ENCODE peak calls at places on chromosomes 16 and 17, in four cellular contexts. One of them, this sample, is unnamed.

GRCh38 chr17:379531-380200 is 27.1 kb upstream of the RPH3AL start:
- DNase-seq in GM12878: no peak
- DNase-seq in K562: no peak
- DNase-seq in HepG2: no peak
- DNase-seq in this sample: no peak

GRCh38 chr16:89367538-89368059 is 122.8 kb downstream of the ANKRD11 start:
- DNase-seq in K562: no peak
- DNase-seq in GM12878: no peak
- DNase-seq in HepG2: no peak
- DNase-seq in this sample: no peak

GRCh38 chr17:75036643-75037268 is 10.0 kb downstream of the ATP5PD start:
- DNase-seq in K562: peak; percentile 83
- DNase-seq in HepG2: no peak
- DNase-seq in GM12878: no peak
- DNase-seq in this sample: no peak

GRCh38 chr17:73545109-73545508 is 99.1 kb downstream of the SDK2 start:
- DNase-seq in GM12878: no peak
- DNase-seq in HepG2: no peak
- DNase-seq in K562: no peak
- DNase-seq in this sample: no peak

GRCh38 chr16:2792945-2793344 is 5.3 kb upstream of the PRSS41 start:
- DNase-seq in K562: no peak
- DNase-seq in GM12878: no peak
- DNase-seq in HepG2: no peak
- DNase-seq in this sample: no peak

GRCh38 chr17:42276359-42276608 is at the start of gene STAT5B:
- DNase-seq in GM12878: no peak
- DNase-seq in HepG2: no peak
- DNase-seq in K562: peak; percentile 86
- DNase-seq in this sample: peak; percentile 96

GRCh38 chr17:78888911-78889496 is 14.0 kb downstream of the CEP295NL start:
- DNase-seq in K562: no peak
- DNase-seq in GM12878: no peak
- DNase-seq in HepG2: no peak
- DNase-seq in this sample: no peak

GRCh38 chr16:29744541-29745101 is 1.2 kb downstream of the C16orf54 start:
- DNase-seq in K562: no peak
- DNase-seq in HepG2: no peak
- DNase-seq in GM12878: no peak
- DNase-seq in this sample: no peak

GRCh38 chr16:79767597-79768280 is 167.2 kb upstream of the MAF start:
- DNase-seq in HepG2: peak; percentile 40
- DNase-seq in K562: no peak
- DNase-seq in GM12878: no peak
- DNase-seq in this sample: no peak

GRCh38 chr16:4208529-4208835 is 33.4 kb downstream of the SRL start:
- DNase-seq in GM12878: no peak
- DNase-seq in K562: no peak
- DNase-seq in HepG2: no peak
- DNase-seq in this sample: no peak

GRCh38 chr17:80151333-80151732 is 4.4 kb upstream of the EIF4A3 start:
- DNase-seq in HepG2: no peak
- DNase-seq in K562: no peak
- DNase-seq in GM12878: no peak
- DNase-seq in this sample: no peak

GRCh38 chr16:54817432-54817831 is 113.2 kb upstream of the IRX5 start:
- DNase-seq in GM12878: no peak
- DNase-seq in K562: no peak
- DNase-seq in HepG2: peak; percentile 6
- DNase-seq in this sample: peak; percentile 22
- TF ChIP-seq NFIC in GM12878: no peak
- TF ChIP-seq NFIC in K562: no peak
- TF ChIP-seq NFIC in HepG2: no peak
- TF ChIP-seq NFIC in this sample: no peak

DNA sequence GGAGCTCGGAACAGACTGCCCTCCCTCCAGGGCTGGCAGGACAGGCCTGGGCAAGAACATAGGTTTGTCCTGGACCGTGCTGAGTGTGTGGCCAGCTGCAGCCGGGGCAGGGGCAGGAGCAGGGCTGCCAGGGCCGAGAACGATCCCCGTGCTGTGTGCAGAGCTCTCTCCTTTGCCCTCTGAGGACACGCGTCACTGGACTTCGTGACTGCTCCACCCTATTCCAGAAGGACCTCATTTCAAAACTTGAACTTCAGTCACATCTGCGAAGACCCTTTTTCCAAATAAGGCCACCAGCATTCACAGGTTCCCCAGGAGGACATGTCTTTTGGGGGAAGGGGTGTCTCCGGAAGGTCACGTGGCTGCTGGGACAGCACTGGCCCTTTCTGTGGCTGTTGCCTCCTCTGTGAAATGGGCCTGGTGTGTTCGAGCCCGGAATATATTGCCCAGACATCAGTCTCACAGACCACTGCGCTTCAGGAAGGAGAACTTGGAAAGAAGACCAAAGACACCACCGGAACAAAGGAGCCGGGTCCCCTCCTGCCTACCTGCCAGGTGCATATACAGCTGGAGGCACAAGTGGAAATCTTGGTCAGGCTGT is 27.6 kb downstream of the SLC7A5 start:
- DNase-seq in K562: no peak
- DNase-seq in GM12878: no peak
- DNase-seq in HepG2: no peak
- DNase-seq in this sample: no peak
- TF ChIP-seq NFIC in K562: no peak
- TF ChIP-seq NFIC in GM12878: no peak
- TF ChIP-seq NFIC in HepG2: no peak
- TF ChIP-seq NFIC in this sample: no peak

DNA sequence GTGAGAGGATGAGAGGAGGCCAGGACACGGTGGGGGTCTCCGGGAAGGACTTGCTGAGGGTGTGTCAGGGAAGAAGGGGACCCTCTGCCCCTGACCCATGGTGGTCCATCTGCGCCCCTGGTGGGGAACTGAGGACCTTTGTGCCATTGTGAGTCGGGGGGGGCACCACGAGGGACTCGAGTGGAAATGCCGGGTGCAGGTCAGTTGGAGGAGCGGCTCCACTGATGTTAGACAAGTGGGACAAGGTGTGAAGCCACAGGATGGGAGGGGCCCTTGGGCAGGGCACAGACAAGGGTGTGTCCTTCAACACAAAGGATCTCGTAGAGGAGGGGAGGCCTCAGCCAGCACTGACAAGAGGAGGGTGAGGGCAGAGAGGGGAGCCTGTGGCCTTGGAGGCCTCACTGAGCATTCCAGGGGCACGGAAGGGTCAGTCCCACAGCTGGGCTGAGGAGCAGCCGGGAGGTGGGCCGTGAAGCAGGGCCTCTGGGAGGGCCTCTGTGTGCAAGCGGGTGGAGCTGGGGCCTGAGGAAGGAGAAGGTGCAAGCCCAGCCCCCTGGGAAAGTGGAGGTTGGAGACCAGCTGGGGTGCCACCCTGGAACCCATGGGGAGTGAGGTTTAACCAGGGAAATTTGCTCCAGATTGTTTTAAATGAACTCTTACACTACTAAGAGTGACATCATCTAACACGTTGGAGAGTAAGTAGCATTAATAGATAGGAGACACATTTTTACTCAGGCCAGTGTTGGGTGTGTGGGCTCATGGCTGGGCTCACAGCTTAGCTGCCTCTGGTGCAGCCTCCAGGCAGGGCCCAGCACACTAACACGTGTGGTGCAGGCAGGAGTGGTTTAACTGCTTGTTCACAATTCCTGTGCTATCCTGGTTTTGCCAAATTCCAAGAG is 27.9 kb downstream of the NARF start:
- DNase-seq in K562: no peak
- DNase-seq in HepG2: no peak
- DNase-seq in GM12878: no peak
- DNase-seq in this sample: no peak
- TF ChIP-seq NFIC in K562: no peak
- TF ChIP-seq NFIC in HepG2: no peak
- TF ChIP-seq NFIC in GM12878: no peak
- TF ChIP-seq NFIC in this sample: no peak

DNA sequence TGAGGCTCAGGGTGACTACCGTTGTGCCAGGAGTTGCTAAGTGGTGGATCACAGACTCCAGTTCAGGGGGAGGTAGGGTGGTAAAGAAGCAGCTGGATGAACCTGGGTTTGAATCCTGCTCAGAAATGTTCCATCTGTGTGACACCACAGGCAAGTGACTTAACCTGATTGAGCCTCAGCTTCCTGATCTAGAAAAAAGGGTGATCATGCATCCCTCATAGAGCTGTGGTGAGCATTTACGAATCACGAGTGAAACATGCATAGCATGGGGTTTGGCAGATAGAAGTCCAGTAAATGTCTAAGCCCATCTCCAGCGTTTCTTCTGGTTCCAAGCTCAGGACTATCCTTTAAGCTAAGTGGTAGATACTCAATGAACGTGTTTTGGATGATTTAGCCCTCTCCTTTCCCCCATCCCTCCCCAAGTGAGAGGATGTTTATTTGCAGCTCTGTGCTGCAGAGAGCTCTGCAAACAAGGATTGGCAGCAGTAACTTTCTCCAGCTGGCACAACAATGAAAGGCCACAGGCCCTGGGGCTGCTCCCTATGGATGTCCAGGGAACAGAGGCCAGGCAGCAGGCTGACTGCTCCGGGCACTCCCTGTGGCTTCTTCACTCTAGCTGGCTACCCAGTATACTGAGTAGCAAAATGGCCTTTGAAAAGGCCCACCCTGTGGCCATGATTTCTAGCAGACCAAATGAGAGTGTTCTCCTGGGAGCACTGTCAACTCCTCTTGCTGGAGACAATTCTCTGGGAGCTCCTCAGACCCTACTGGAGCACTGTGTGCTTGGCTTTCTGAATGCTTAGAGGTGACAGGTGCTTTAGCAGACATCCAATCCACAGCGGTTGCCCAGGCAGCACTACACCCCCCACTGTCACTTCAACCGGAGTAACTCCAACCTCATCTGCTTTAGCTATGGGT is 21.3 kb downstream of the CA4 start:
- DNase-seq in GM12878: no peak
- DNase-seq in K562: peak; percentile 3
- DNase-seq in HepG2: no peak
- DNase-seq in this sample: peak; percentile 7
- TF ChIP-seq NFIC in GM12878: no peak
- TF ChIP-seq NFIC in K562: no peak
- TF ChIP-seq NFIC in HepG2: no peak
- TF ChIP-seq NFIC in this sample: no peak

GRCh38 chr17:19549746-19550623 is 16.3 kb downstream of the SLC47A1 start:
- DNase-seq in GM12878: no peak
- DNase-seq in HepG2: peak; percentile 91
- DNase-seq in K562: no peak
- DNase-seq in this sample: no peak

GRCh38 chr17:19551148-19551547 is 17.5 kb downstream of the SLC47A1 start:
- DNase-seq in GM12878: no peak
- DNase-seq in K562: no peak
- DNase-seq in HepG2: peak; percentile 75
- DNase-seq in this sample: no peak

GRCh38 chr17:19544366-19544765 is 10.7 kb downstream of the SLC47A1 start:
- DNase-seq in HepG2: no peak
- DNase-seq in GM12878: no peak
- DNase-seq in K562: no peak
- DNase-seq in this sample: no peak

GRCh38 chr17:19542247-19542646 is 8.6 kb downstream of the SLC47A1 start:
- DNase-seq in HepG2: no peak
- DNase-seq in K562: no peak
- DNase-seq in GM12878: no peak
- DNase-seq in this sample: no peak

DNA sequence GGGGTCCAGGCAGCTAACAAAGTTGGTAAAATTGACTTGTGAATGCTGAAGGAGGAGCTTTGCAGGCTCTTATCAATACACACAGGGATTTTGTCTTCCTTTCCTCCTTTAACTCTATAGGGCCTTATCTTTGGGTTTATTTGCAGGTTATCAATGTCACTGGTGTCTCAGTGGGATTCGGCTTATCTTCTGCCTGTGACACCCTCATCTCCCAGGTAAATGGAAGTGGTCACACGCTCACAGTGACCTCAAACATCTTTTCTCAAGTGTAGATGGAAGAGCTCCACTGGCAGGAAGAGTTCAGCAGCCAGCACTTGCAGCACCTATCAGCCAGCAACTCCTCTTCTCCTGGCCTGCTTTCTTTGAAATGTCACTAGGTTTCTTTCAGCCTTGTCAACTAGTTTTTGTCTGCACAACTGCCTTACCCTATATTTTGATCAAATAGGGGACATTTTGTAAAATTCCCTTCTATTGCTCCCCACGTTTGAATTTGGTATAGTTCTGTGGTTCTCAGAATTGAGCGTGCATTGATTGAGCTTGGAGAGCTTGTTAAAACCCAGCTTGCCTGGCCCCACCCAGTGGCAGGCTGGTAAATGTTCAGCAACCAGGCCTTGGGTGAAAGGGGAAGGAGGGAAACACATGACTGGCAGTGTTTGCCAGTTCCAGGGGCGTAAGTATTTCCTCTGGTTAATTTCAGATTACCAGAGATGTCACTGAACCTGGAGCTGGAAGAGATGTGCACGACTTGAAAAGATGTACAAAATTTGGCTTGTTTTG is 12.8 kb downstream of the SLC47A1 start:
- DNase-seq in GM12878: no peak
- DNase-seq in HepG2: no peak
- DNase-seq in K562: no peak
- DNase-seq in this sample: no peak
- TF ChIP-seq NFIC in GM12878: no peak
- TF ChIP-seq NFIC in HepG2: no peak
- TF ChIP-seq NFIC in K562: no peak
- TF ChIP-seq NFIC in this sample: no peak

DNA sequence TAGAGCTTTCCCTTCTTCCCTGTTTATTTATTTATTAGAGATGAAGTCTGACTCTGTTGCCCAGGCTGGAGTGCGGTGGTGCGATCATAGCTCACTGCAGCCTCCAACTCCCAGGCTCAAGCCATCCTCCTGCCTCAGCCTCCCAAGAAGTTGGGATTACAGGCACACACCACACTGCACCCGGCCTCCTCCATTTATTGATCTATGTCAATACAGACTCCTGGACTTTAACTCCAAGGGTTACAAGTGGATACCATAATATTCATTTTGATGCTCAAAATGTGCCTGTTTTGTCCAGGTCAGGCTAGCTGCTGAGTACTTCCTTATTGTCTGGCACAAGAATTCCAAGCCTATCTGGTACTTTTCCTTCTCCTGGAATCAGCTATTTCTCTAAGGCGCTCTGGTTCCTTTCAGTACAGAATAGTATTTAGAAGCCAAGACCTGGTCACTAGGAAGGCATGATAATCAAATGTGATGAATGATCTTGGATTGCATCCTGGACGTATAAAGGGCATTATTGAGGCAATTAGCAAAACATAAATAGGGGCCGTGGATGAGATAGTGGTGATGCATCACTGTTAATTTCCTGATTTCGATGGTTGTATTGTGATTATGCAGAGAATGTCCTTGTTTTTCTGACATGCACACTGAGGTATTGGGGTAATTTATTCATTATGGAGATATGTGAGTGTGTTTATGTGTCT is 21.7 kb downstream of the IL4R start:
- DNase-seq in HepG2: no peak
- DNase-seq in K562: no peak
- DNase-seq in GM12878: no peak
- DNase-seq in this sample: no peak
- TF ChIP-seq NFIC in HepG2: no peak
- TF ChIP-seq NFIC in K562: no peak
- TF ChIP-seq NFIC in GM12878: no peak
- TF ChIP-seq NFIC in this sample: peak; percentile 54

GRCh38 chr17:33288954-33289353 is 4.1 kb downstream of the ASIC2 start:
- DNase-seq in K562: no peak
- DNase-seq in HepG2: no peak
- DNase-seq in GM12878: no peak
- DNase-seq in this sample: no peak
- TF ChIP-seq NFIC in K562: no peak
- TF ChIP-seq NFIC in HepG2: no peak
- TF ChIP-seq NFIC in GM12878: no peak
- TF ChIP-seq NFIC in this sample: no peak

GRCh38 chr17:12627776-12628491 is 37.8 kb upstream of the MYOCD start:
- DNase-seq in K562: no peak
- DNase-seq in GM12878: no peak
- DNase-seq in HepG2: peak; percentile 61
- DNase-seq in this sample: no peak
- TF ChIP-seq NFIC in K562: no peak
- TF ChIP-seq NFIC in GM12878: no peak
- TF ChIP-seq NFIC in HepG2: no peak
- TF ChIP-seq NFIC in this sample: no peak